ENCODE peak calls at places on chromosomes 2 and 18, in ten cellular contexts. One of them, this sample, is unnamed.

GRCh38 chr2:33477473-33478468 is 1.3 kb downstream of the RASGRP3 start:
- DNase-seq in heart right ventricle: peak; percentile 57
- DNase-seq in heart left ventricle: peak; percentile 54
- DNase-seq in aorta: peak; percentile 74
- DNase-seq in cardiac muscle cell: no peak
- DNase-seq in H1: no peak
- DNase-seq in tibial nerve: no peak
- DNase-seq in SJSA1: no peak
- DNase-seq in CD8-positive, alpha-beta T cell: no peak
- DNase-seq in HCT116: no peak
- DNase-seq in this sample: peak; percentile 16

GRCh38 chr2:234374671-234375245 is 122.1 kb downstream of the ARL4C start:
- DNase-seq in CD8-positive, alpha-beta T cell: no peak
- DNase-seq in H1: no peak
- DNase-seq in cardiac muscle cell: no peak
- DNase-seq in aorta: no peak
- DNase-seq in HCT116: no peak
- DNase-seq in SJSA1: no peak
- DNase-seq in heart right ventricle: no peak
- DNase-seq in tibial nerve: no peak
- DNase-seq in heart left ventricle: no peak
- DNase-seq in this sample: no peak

GRCh38 chr2:235135990-235136561 is 184.3 kb downstream of the SH3BP4 start:
- DNase-seq in heart right ventricle: peak; percentile 79
- DNase-seq in CD8-positive, alpha-beta T cell: peak; percentile 29
- DNase-seq in tibial nerve: peak; percentile 81
- DNase-seq in heart left ventricle: peak; percentile 86
- DNase-seq in H1: peak; percentile 85
- DNase-seq in cardiac muscle cell: peak; percentile 84
- DNase-seq in HCT116: peak; percentile 77
- DNase-seq in aorta: peak; percentile 82
- DNase-seq in SJSA1: peak; percentile 85
- DNase-seq in this sample: peak; percentile 29

GRCh38 chr2:160221391-160222276 is 21.6 kb upstream of the ITGB6 start:
- DNase-seq in H1: no peak
- DNase-seq in SJSA1: peak; percentile 95
- DNase-seq in heart right ventricle: peak; percentile 42
- DNase-seq in heart left ventricle: peak; percentile 79
- DNase-seq in aorta: no peak
- DNase-seq in cardiac muscle cell: no peak
- DNase-seq in tibial nerve: no peak
- DNase-seq in HCT116: no peak
- DNase-seq in CD8-positive, alpha-beta T cell: no peak
- DNase-seq in this sample: no peak

GRCh38 chr2:230910546-230911135 is 14.4 kb downstream of the GPR55 start:
- DNase-seq in H1: no peak
- DNase-seq in heart right ventricle: no peak
- DNase-seq in CD8-positive, alpha-beta T cell: no peak
- DNase-seq in aorta: peak; percentile 24
- DNase-seq in heart left ventricle: no peak
- DNase-seq in tibial nerve: no peak
- DNase-seq in HCT116: no peak
- DNase-seq in cardiac muscle cell: peak; percentile 53
- DNase-seq in SJSA1: no peak
- DNase-seq in this sample: no peak

GRCh38 chr18:26089247-26090129 is 925 bp downstream of the SS18 start:
- DNase-seq in heart left ventricle: no peak
- DNase-seq in HCT116: no peak
- DNase-seq in H1: peak; percentile 76
- DNase-seq in SJSA1: no peak
- DNase-seq in tibial nerve: no peak
- DNase-seq in aorta: no peak
- DNase-seq in heart right ventricle: no peak
- DNase-seq in cardiac muscle cell: peak; percentile 18
- DNase-seq in CD8-positive, alpha-beta T cell: peak; percentile 21
- DNase-seq in this sample: peak; percentile 42

GRCh38 chr2:197986977-197987376 is 182.6 kb downstream of the PLCL1 start:
- DNase-seq in tibial nerve: no peak
- DNase-seq in cardiac muscle cell: no peak
- DNase-seq in CD8-positive, alpha-beta T cell: no peak
- DNase-seq in SJSA1: no peak
- DNase-seq in heart left ventricle: no peak
- DNase-seq in heart right ventricle: no peak
- DNase-seq in aorta: no peak
- DNase-seq in HCT116: no peak
- DNase-seq in H1: no peak
- DNase-seq in this sample: no peak

GRCh38 chr2:90069290-90069894 is 1377.9 kb downstream of the RPIA start:
- DNase-seq in tibial nerve: no peak
- DNase-seq in cardiac muscle cell: peak; percentile 45
- DNase-seq in aorta: peak; percentile 49
- DNase-seq in CD8-positive, alpha-beta T cell: no peak
- DNase-seq in heart right ventricle: no peak
- DNase-seq in heart left ventricle: no peak
- DNase-seq in H1: peak; percentile 91
- DNase-seq in HCT116: no peak
- DNase-seq in SJSA1: peak; percentile 65
- DNase-seq in this sample: no peak

GRCh38 chr2:29426354-29426753 is 311.1 kb downstream of the CLIP4 start:
- DNase-seq in heart right ventricle: no peak
- DNase-seq in tibial nerve: no peak
- DNase-seq in cardiac muscle cell: no peak
- DNase-seq in heart left ventricle: no peak
- DNase-seq in H1: no peak
- DNase-seq in CD8-positive, alpha-beta T cell: no peak
- DNase-seq in aorta: no peak
- DNase-seq in HCT116: no peak
- DNase-seq in SJSA1: no peak
- DNase-seq in this sample: no peak

GRCh38 chr2:237421542-237422047 is 7.6 kb upstream of the COL6A3 start:
- DNase-seq in HCT116: peak; percentile 73
- DNase-seq in tibial nerve: peak; percentile 66
- DNase-seq in H1: peak; percentile 92
- DNase-seq in aorta: peak; percentile 86
- DNase-seq in heart left ventricle: peak; percentile 75
- DNase-seq in heart right ventricle: peak; percentile 77
- DNase-seq in CD8-positive, alpha-beta T cell: peak; percentile 76
- DNase-seq in SJSA1: peak; percentile 85
- DNase-seq in cardiac muscle cell: peak; percentile 65
- DNase-seq in this sample: peak; percentile 55

GRCh38 chr2:101267671-101268656 is 15.3 kb downstream of the CNOT11 start:
- DNase-seq in heart left ventricle: no peak
- DNase-seq in SJSA1: no peak
- DNase-seq in CD8-positive, alpha-beta T cell: no peak
- DNase-seq in HCT116: no peak
- DNase-seq in tibial nerve: no peak
- DNase-seq in H1: no peak
- DNase-seq in cardiac muscle cell: no peak
- DNase-seq in aorta: no peak
- DNase-seq in heart right ventricle: no peak
- DNase-seq in this sample: no peak

GRCh38 chr2:30653847-30654246 is 153.4 kb downstream of the CAPN13 start:
- DNase-seq in SJSA1: no peak
- DNase-seq in HCT116: no peak
- DNase-seq in aorta: no peak
- DNase-seq in heart right ventricle: peak; percentile 22
- DNase-seq in H1: peak; percentile 26
- DNase-seq in CD8-positive, alpha-beta T cell: no peak
- DNase-seq in heart left ventricle: peak; percentile 69
- DNase-seq in cardiac muscle cell: no peak
- DNase-seq in tibial nerve: no peak
- DNase-seq in this sample: no peak

GRCh38 chr18:76658627-76659026 is 163.6 kb upstream of the ZNF516 start:
- DNase-seq in heart left ventricle: no peak
- DNase-seq in SJSA1: no peak
- DNase-seq in heart right ventricle: no peak
- DNase-seq in aorta: no peak
- DNase-seq in H1: peak; percentile 83
- DNase-seq in tibial nerve: no peak
- DNase-seq in cardiac muscle cell: peak; percentile 23
- DNase-seq in HCT116: no peak
- DNase-seq in CD8-positive, alpha-beta T cell: no peak
- DNase-seq in this sample: no peak

GRCh38 chr2:10768063-10768507 is 44.5 kb downstream of the PDIA6 start:
- DNase-seq in CD8-positive, alpha-beta T cell: no peak
- DNase-seq in aorta: no peak
- DNase-seq in H1: no peak
- DNase-seq in heart left ventricle: peak; percentile 41
- DNase-seq in tibial nerve: no peak
- DNase-seq in heart right ventricle: peak; percentile 48
- DNase-seq in SJSA1: no peak
- DNase-seq in cardiac muscle cell: no peak
- DNase-seq in HCT116: no peak
- DNase-seq in this sample: no peak

GRCh38 chr2:238207006-238207405 is 3.5 kb upstream of the ILKAP start:
- DNase-seq in heart left ventricle: no peak
- DNase-seq in aorta: no peak
- DNase-seq in HCT116: no peak
- DNase-seq in heart right ventricle: no peak
- DNase-seq in CD8-positive, alpha-beta T cell: no peak
- DNase-seq in SJSA1: no peak
- DNase-seq in tibial nerve: no peak
- DNase-seq in cardiac muscle cell: no peak
- DNase-seq in H1: no peak
- DNase-seq in this sample: no peak

GRCh38 chr18:58788971-58789797 is 75.5 kb upstream of the ZNF532 start:
- DNase-seq in heart right ventricle: peak; percentile 72
- DNase-seq in cardiac muscle cell: no peak
- DNase-seq in SJSA1: peak; percentile 86
- DNase-seq in heart left ventricle: peak; percentile 68
- DNase-seq in HCT116: no peak
- DNase-seq in tibial nerve: peak; percentile 31
- DNase-seq in aorta: no peak
- DNase-seq in H1: no peak
- DNase-seq in CD8-positive, alpha-beta T cell: no peak
- DNase-seq in this sample: no peak

DNA sequence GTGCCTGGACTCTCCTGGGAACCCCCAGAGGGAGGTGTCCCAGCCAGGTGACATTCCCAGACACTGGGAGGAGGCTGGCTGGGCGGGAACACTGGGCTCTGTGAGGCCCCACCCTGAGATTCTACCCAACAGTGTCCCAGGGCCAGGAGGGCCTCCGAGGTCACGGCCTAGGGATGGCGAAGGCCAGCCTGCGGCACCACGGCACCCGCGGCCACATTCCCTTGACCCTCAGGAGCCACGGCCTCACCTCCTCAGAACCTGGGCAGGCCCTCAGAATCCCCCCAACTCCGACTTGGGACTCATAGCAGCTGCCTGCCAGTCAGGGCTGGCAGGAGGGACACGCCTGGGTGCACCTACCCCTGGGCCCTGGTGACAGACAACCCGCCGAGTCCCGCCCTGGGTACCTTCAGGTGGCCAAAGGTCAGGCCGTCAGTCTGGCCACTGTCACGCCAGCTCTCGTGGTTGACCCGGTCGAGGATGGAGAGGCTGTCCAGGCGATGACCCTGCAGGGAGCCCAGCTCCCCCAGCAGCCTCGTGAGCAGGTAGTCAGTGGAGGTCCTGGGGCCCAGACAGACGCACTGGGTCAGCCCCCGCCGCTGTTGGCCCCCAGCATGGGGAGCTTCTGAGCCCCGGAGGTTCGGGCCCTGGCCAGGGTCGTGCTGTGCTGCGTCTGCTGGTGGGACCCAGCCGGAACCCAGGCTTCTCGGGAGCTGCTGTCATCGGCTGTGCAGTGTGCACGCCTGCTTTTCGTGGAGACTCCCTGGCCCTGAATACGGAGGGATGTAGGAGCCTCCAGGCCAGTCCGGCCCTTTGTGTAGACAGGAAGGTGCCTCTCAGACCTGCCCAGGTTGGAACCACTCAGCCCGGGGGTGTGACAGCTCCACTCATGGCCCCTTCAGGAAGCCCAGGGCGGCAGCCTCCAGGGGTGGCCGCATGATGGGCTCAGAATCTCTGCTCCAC is 6.1 kb downstream of the MAB21L4 start:
- DNase-seq in tibial nerve: no peak
- DNase-seq in SJSA1: no peak
- DNase-seq in cardiac muscle cell: no peak
- DNase-seq in heart left ventricle: peak; percentile 12
- DNase-seq in H1: no peak
- DNase-seq in aorta: no peak
- DNase-seq in HCT116: no peak
- DNase-seq in heart right ventricle: no peak
- DNase-seq in CD8-positive, alpha-beta T cell: no peak
- DNase-seq in this sample: no peak
- H3K4me1 ChIP-seq in tibial nerve: no peaks in the 10 kb centered on the region
- H3K4me1 ChIP-seq in SJSA1: peaks cover 26% of the 10 kb centered on the region
- H3K4me1 ChIP-seq in cardiac muscle cell: no peaks in the 10 kb centered on the region
- H3K4me1 ChIP-seq in heart left ventricle: no peaks in the 10 kb centered on the region
- H3K4me1 ChIP-seq in H1: peaks cover 2% of the 10 kb centered on the region
- H3K4me1 ChIP-seq in aorta: no peaks in the 10 kb centered on the region
- H3K4me1 ChIP-seq in HCT116: peaks cover 33% of the 10 kb centered on the region
- H3K4me1 ChIP-seq in heart right ventricle: no peaks in the 10 kb centered on the region
- H3K4me1 ChIP-seq in CD8-positive, alpha-beta T cell: no peaks in the 10 kb centered on the region
- H3K4me1 ChIP-seq in this sample: no peaks in the 10 kb centered on the region

DNA sequence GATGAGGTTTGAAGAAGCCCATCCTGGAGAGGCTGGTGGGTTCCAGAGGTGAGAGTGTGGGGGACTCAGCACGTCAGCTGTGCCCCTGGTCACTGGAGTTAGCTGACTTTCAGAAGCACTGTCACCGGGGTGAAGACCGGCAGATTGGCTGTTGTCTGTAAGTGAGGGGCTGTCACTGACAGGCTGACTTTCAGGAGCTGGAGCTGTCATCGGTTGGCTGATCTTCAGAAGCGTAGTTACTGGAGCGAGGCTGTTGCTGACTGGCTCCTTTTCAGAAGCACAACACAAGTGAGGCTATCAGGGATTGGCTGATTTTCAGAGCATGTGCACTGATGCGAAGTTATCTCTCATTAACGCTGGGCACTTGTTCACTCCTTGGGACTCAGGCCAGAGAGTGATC is 738.4 kb upstream of the ID2 start:
- DNase-seq in cardiac muscle cell: no peak
- DNase-seq in SJSA1: no peak
- DNase-seq in CD8-positive, alpha-beta T cell: no peak
- DNase-seq in heart right ventricle: no peak
- DNase-seq in heart left ventricle: no peak
- DNase-seq in aorta: no peak
- DNase-seq in HCT116: no peak
- DNase-seq in tibial nerve: no peak
- DNase-seq in H1: no peak
- DNase-seq in this sample: no peak
- H3K4me3 ChIP-seq in cardiac muscle cell: no peak overlapping the region
- H3K4me3 ChIP-seq in SJSA1: no peak overlapping the region
- H3K4me3 ChIP-seq in CD8-positive, alpha-beta T cell: no peak overlapping the region
- H3K4me3 ChIP-seq in heart right ventricle: no peak overlapping the region
- H3K4me3 ChIP-seq in heart left ventricle: no peak overlapping the region
- H3K4me3 ChIP-seq in aorta: no peak overlapping the region
- H3K4me3 ChIP-seq in HCT116: no peak overlapping the region
- H3K4me3 ChIP-seq in tibial nerve: no peak overlapping the region
- H3K4me3 ChIP-seq in H1: no peak overlapping the region
- H3K4me3 ChIP-seq in this sample: no peak overlapping the region

GRCh38 chr2:156466739-156467405 is 30.7 kb downstream of the GPD2 start:
- DNase-seq in tibial nerve: no peak
- DNase-seq in SJSA1: peak; percentile 47
- DNase-seq in HCT116: no peak
- DNase-seq in cardiac muscle cell: no peak
- DNase-seq in aorta: peak; percentile 55
- DNase-seq in heart left ventricle: peak; percentile 75
- DNase-seq in H1: no peak
- DNase-seq in CD8-positive, alpha-beta T cell: no peak
- DNase-seq in heart right ventricle: peak; percentile 79
- DNase-seq in this sample: no peak
- H3K27ac ChIP-seq in tibial nerve: peak overlapping the region; percentile 47
- H3K27ac ChIP-seq in SJSA1: peak overlapping the region; percentile 20
- H3K27ac ChIP-seq in HCT116: no peak overlapping the region
- H3K27ac ChIP-seq in cardiac muscle cell: no peak overlapping the region
- H3K27ac ChIP-seq in aorta: no peak overlapping the region
- H3K27ac ChIP-seq in heart left ventricle: peak overlapping the region; percentile 64
- H3K27ac ChIP-seq in H1: no peak overlapping the region
- H3K27ac ChIP-seq in CD8-positive, alpha-beta T cell: no peak overlapping the region
- H3K27ac ChIP-seq in heart right ventricle: peak overlapping the region; percentile 78
- H3K27ac ChIP-seq in this sample: no peak overlapping the region

GRCh38 chr18:49733321-49733720 is 80.0 kb downstream of the ACAA2 start:
- DNase-seq in cardiac muscle cell: no peak
- DNase-seq in heart left ventricle: no peak
- DNase-seq in tibial nerve: no peak
- DNase-seq in heart right ventricle: no peak
- DNase-seq in H1: no peak
- DNase-seq in SJSA1: no peak
- DNase-seq in HCT116: no peak
- DNase-seq in CD8-positive, alpha-beta T cell: no peak
- DNase-seq in aorta: no peak
- DNase-seq in this sample: no peak
- H3K4me1 ChIP-seq in cardiac muscle cell: peaks cover 19% of the 10 kb centered on the region
- H3K4me1 ChIP-seq in heart left ventricle: no peaks in the 10 kb centered on the region
- H3K4me1 ChIP-seq in tibial nerve: no peaks in the 10 kb centered on the region
- H3K4me1 ChIP-seq in heart right ventricle: peaks cover 14% of the 10 kb centered on the region
- H3K4me1 ChIP-seq in H1: peaks cover 8% of the 10 kb centered on the region
- H3K4me1 ChIP-seq in SJSA1: peaks cover 11% of the 10 kb centered on the region
- H3K4me1 ChIP-seq in HCT116: peaks cover 4% of the 10 kb centered on the region
- H3K4me1 ChIP-seq in CD8-positive, alpha-beta T cell: no peaks in the 10 kb centered on the region
- H3K4me1 ChIP-seq in aorta: no peaks in the 10 kb centered on the region
- H3K4me1 ChIP-seq in this sample: no peaks in the 10 kb centered on the region

This sample was measured in CD4-positive, CD25-positive, alpha-beta regulatory T cell.